ENCODE peak calls at places on chromosomes 4 and X, in four cellular contexts. T is ACHN, L is heart left ventricle, P is BJ. A is an unnamed sample.
A peak's percentile ranks its signal among the peaks of the same experiment; 100 is the strongest.

GRCh38 chrX:134715930-134716619 is 57.8 kb upstream of the PLAC1 start:
- DNase-seq in T (no peak), L (no peak), P (no peak), A (no peak)

GRCh38 chrX:19177710-19178109 is 55.4 kb upstream of the ADGRG2 start:
- DNase-seq in T (peak; percentile 45), L (no peak), P (no peak), A (peak; percentile 9)

GRCh38 chr4:16437836-16438235 is 211.6 kb upstream of the TAPT1 start:
- DNase-seq in T (no peak), L (no peak), P (no peak), A (peak; percentile 28)

GRCh38 chr4:139666735-139667266 is 1.2 kb downstream of the MGST2 start:
- DNase-seq in T (no peak), L (peak; percentile 35), P (no peak), A (peak; percentile 52)

GRCh38 chr4:10109995-10110670 is 6.5 kb downstream of the WDR1 start:
- DNase-seq in T (no peak), L (no peak), P (no peak), A (no peak)

GRCh38 chr4:111231281-111231680 is 608.4 kb upstream of the PITX2 start:
- DNase-seq in T (no peak), L (no peak), P (no peak), A (no peak)

GRCh38 chrX:19774905-19775304 is 112.5 kb downstream of the SH3KBP1 start:
- DNase-seq in T (no peak), L (no peak), P (no peak), A (no peak)

GRCh38 chr4:138925495-138925894 is 90.1 kb upstream of the NOCT start:
- DNase-seq in T (no peak), L (no peak), P (no peak), A (no peak)

GRCh38 chrX:2685886-2686285 is 5.2 kb upstream of the CD99 start:
- DNase-seq in T (no peak), L (no peak), P (no peak), A (no peak)

GRCh38 chr4:36111180-36111579 is 133.1 kb downstream of the ARAP2 start:
- DNase-seq in T (no peak), L (no peak), P (no peak), A (no peak)

GRCh38 chr4:14841801-14842748 is 160.2 kb upstream of the CPEB2 start:
- DNase-seq in T (no peak), L (peak; percentile 48), P (no peak), A (peak; percentile 45)

GRCh38 chr4:168651374-168651773 is 154.5 kb downstream of the PALLD start:
- DNase-seq in T (no peak), L (no peak), P (no peak), A (no peak)

GRCh38 chrX:85922821-85923220 is 124.5 kb downstream of the CHM start:
- DNase-seq in T (no peak), L (no peak), P (peak; percentile 22), A (peak; percentile 48)

GRCh38 chrX:135973025-135973547 is 702 bp downstream of the MMGT1 start:
- DNase-seq in T (peak; percentile 32), L (no peak), P (no peak), A (peak; percentile 30)

GRCh38 chrX:37697169-37697760 is 11.7 kb downstream of the XK start:
- DNase-seq in T (no peak), L (no peak), P (no peak), A (no peak)

GRCh38 chr4:41213563-41214157 is 682 bp downstream of the APBB2 start:
- DNase-seq in T (no peak), L (peak; percentile 32), P (no peak), A (no peak)

GRCh38 chr4:152937280-152937534 is 1.1 kb downstream of the FHDC1 start:
- DNase-seq in T (no peak), L (no peak), P (no peak), A (no peak)

GRCh38 chrX:93673056-93673868 is at the start of gene NAP1L3:
- DNase-seq in T (peak; percentile 66), L (peak; percentile 69), P (peak; percentile 19), A (peak; percentile 58)

GRCh38 chr4:791201-791865 is 34.6 kb downstream of the CPLX1 start:
- DNase-seq in T (no peak), L (no peak), P (no peak), A (no peak)

GRCh38 chr4:120769227-120769626 is 153.3 kb downstream of the PRDM5 start:
- DNase-seq in T (peak; percentile 39), L (no peak), P (no peak), A (peak; percentile 61)

GRCh38 chr4:114558446-114559020 is 40.1 kb upstream of the UGT8 start:
- DNase-seq in T (no peak), L (no peak), P (no peak), A (no peak)

GRCh38 chr4:7414046-7414445 is 20.7 kb downstream of the PSAPL1 start:
- DNase-seq in T (no peak), L (no peak), P (no peak), A (no peak)

GRCh38 chrX:129755779-129756650 is 17.2 kb downstream of the XPNPEP2 start:
- DNase-seq in T (no peak), L (no peak), P (no peak), A (no peak)

GRCh38 chr4:7536876-7537275 is 102.1 kb upstream of the PSAPL1 start:
- DNase-seq in T (no peak), L (no peak), P (no peak), A (no peak)

GRCh38 chr4:766152-766515 is 59.8 kb downstream of the CPLX1 start:
- DNase-seq in T (no peak), L (no peak), P (no peak), A (peak; percentile 18)

GRCh38 chrX:123860506-123860840 is 620 bp downstream of the XIAP start:
- DNase-seq in T (peak; percentile 39), L (no peak), P (no peak), A (peak; percentile 50)

GRCh38 chr4:122555216-122555615 is 65.7 kb downstream of the IL21 start:
- DNase-seq in T (no peak), L (no peak), P (no peak), A (no peak)

GRCh38 chr4:52554606-52555355 is 104.3 kb downstream of the USP46 start:
- DNase-seq in T (no peak), L (no peak), P (no peak), A (no peak)

GRCh38 chr4:136009258-136009832 is 1522.9 kb downstream of the PCDH18 start:
- DNase-seq in T (peak; percentile 12), L (no peak), P (no peak), A (no peak)

GRCh38 chr4:98746936-98747658 is 88.7 kb upstream of the TSPAN5 start:
- DNase-seq in T (no peak), L (no peak), P (no peak), A (no peak)

GRCh38 chr4:79042079-79042674 is 102.9 kb upstream of the PAQR3 start:
- DNase-seq in T (peak; percentile 38), L (no peak), P (no peak), A (peak; percentile 39)

GRCh38 chrX:41822917-41823316 is 98.9 kb downstream of the GPR82 start:
- DNase-seq in T (no peak), L (no peak), P (no peak), A (no peak)

A was measured in fibroblast of the aortic adventitia.